ENCODE peak calls at places on chromosome 22, in five cellular contexts. S is A673, G is lung, A is cardiac muscle cell, P is IMR-90. V is an unnamed sample.

GRCh38 chr22:20750461-20751184 is 23.3 kb upstream of the SERPIND1 start:
- DNase-seq in G (peak; percentile 72), S (peak; percentile 48), P (peak; percentile 90), A (peak; percentile 84), V (no peak)

GRCh38 chr22:30241576-30242371 is 4.8 kb downstream of the LIF start:
- DNase-seq in S (no peak), G (no peak), P (peak; percentile 69), A (peak; percentile 59), V (no peak)

GRCh38 chr22:19930537-19931486 is 10.8 kb upstream of the COMT start:
- DNase-seq in S (no peak), G (no peak), P (peak; percentile 10), A (no peak), V (no peak)

GRCh38 chr22:44180706-44181032 is at the start of gene PARVG:
- DNase-seq in G (no peak), S (no peak), A (no peak), P (no peak), V (no peak)

GRCh38 chr22:46447906-46448669 is 89.3 kb downstream of the CELSR1 start:
- DNase-seq in P (no peak), G (no peak), S (no peak), A (no peak), V (no peak)

GRCh38 chr22:24444729-24445466 is 17.5 kb downstream of the ADORA2A start:
- DNase-seq in A (no peak), P (no peak), S (no peak), G (no peak), V (peak; percentile 78)

GRCh38 chr22:46303347-46303965 is 6.8 kb downstream of the GTSE1 start:
- DNase-seq in G (no peak), S (no peak), A (no peak), P (peak; percentile 65), V (no peak)

GRCh38 chr22:47023871-47024270 is 261.4 kb downstream of the TBC1D22A start:
- DNase-seq in P (no peak), S (no peak), A (no peak), G (no peak), V (no peak)

GRCh38 chr22:45626198-45626651 is 45.4 kb upstream of the ATXN10 start:
- DNase-seq in G (peak; percentile 46), S (no peak), A (no peak), P (no peak), V (no peak)

GRCh38 chr22:17590586-17590985 is 27.3 kb downstream of the SLC25A18 start:
- DNase-seq in G (no peak), A (no peak), P (no peak), S (no peak), V (peak; percentile 41)

GRCh38 chr22:42385691-42386090 is 46.5 kb downstream of the NFAM1 start:
- DNase-seq in P (no peak), S (no peak), G (no peak), A (no peak), V (no peak)

GRCh38 chr22:27719535-27720227 is 81.9 kb downstream of the MN1 start:
- DNase-seq in A (no peak), P (peak; percentile 16), G (no peak), S (no peak), V (peak; percentile 51)

GRCh38 chr22:24134090-24134846 is 47.0 kb upstream of the SUSD2 start:
- DNase-seq in A (no peak), S (no peak), P (no peak), G (no peak), V (no peak)

GRCh38 chr22:45478108-45478771 is 24.4 kb upstream of the FBLN1 start:
- DNase-seq in S (no peak), G (no peak), P (peak; percentile 96), A (peak; percentile 30), V (no peak)

GRCh38 chr22:47587861-47588582 is 825.6 kb downstream of the TBC1D22A start:
- DNase-seq in A (no peak), P (no peak), G (no peak), S (no peak), V (no peak)

GRCh38 chr22:23504522-23504921 is 75.6 kb downstream of the IGLL1 start:
- DNase-seq in A (peak; percentile 39), P (no peak), G (no peak), S (no peak), V (no peak)

GRCh38 chr22:29842740-29843139 is 4.7 kb upstream of the ASCC2 start:
- DNase-seq in A (peak; percentile 82), S (no peak), G (no peak), P (peak; percentile 91), V (no peak)

GRCh38 chr22:17268501-17269223 is 49.4 kb upstream of the ADA2 start:
- DNase-seq in P (no peak), G (no peak), S (peak; percentile 29), A (no peak), V (no peak)

GRCh38 chr22:46803031-46803880 is 40.8 kb downstream of the TBC1D22A start:
- DNase-seq in S (peak; percentile 49), P (no peak), G (peak; percentile 65), A (peak; percentile 41), V (peak; percentile 66)

GRCh38 chr22:19041403-19042074 is 80.7 kb downstream of the DGCR2 start:
- DNase-seq in A (no peak), P (no peak), G (no peak), S (no peak), V (no peak)

GRCh38 chr22:20510811-20511577 is 3.6 kb downstream of the MED15 start:
- DNase-seq in P (no peak), G (no peak), A (no peak), S (no peak), V (no peak)

GRCh38 chr22:46010951-46011626 is 34.1 kb upstream of the WNT7B start:
- DNase-seq in S (no peak), P (no peak), A (no peak), G (no peak), V (no peak)

GRCh38 chr22:22834783-22835182 is 52.8 kb upstream of the IGLL5 start:
- DNase-seq in P (no peak), S (no peak), G (no peak), A (no peak), V (no peak)

GRCh38 chr22:26546282-26546681 is 34.0 kb upstream of the TFIP11 start:
- DNase-seq in G (no peak), S (no peak), A (no peak), P (no peak), V (no peak)

GRCh38 chr22:43546186-43546585 is 134.4 kb downstream of the MPPED1 start:
- DNase-seq in P (no peak), G (no peak), A (no peak), S (no peak), V (no peak)

GRCh38 chr22:46546466-46547178 is 9.2 kb upstream of the CELSR1 start:
- DNase-seq in P (peak; percentile 23), G (peak; percentile 79), S (no peak), A (peak; percentile 86), V (no peak)

GRCh38 chr22:49303061-49303735 is 524.5 kb downstream of the BRD1 start:
- DNase-seq in S (no peak), P (no peak), G (no peak), A (no peak), V (no peak)
- H3K9me3 ChIP-seq in S (no peaks in the 10 kb centered on the region), P (peaks cover 65% of the 10 kb centered on the region), G (no peaks in the 10 kb centered on the region), A (no peaks in the 10 kb centered on the region), V (no peaks in the 10 kb centered on the region)

DNA sequence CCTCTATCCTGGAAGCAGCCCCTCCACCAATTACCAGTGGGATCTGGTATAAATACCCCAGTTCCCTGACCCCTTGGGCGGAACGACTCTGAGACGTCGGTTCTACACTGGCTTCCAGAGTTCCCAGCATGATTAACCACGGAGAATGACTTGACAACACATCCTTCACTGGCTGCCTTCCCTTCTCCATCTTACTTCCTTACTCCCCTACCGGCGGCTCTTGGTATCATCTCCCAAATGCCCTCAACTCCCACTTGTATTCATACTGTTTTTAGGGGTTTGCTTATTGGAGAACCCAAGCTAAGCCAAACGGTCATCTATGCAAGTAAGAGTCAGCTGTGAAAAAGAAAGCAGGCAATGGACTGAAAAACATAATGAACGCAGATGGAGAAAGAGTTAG is 56.1 kb downstream of the APOL3 start:
- DNase-seq in A (no peak), G (no peak), S (no peak), P (no peak), V (no peak)
- TF ChIP-seq CTCF in A (peak; percentile 8), G (no peak), S (no peak), P (no peak), V (no peak)

DNA sequence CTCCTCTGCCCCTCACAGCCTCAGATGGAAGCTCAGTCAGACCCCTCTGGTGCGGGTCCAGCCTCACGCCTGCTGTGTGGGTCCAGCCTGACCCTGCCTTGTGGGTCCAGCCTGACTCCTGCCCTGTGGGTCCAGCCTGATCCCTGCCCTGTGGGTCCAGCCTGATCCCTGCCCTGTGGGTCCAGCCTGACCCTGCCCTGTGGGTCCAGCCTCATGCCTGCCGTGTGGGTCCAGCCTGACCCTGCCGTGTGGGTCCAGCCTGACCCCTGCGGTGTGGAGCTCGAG is 445.3 kb downstream of the BRD1 start:
- DNase-seq in S (no peak), G (peak; percentile 11), P (no peak), A (no peak), V (no peak)
- H3K9me3 ChIP-seq in S (no peaks in the 10 kb centered on the region), G (no peaks in the 10 kb centered on the region), P (peaks cover 42% of the 10 kb centered on the region), A (no peaks in the 10 kb centered on the region), V (no peaks in the 10 kb centered on the region)

DNA sequence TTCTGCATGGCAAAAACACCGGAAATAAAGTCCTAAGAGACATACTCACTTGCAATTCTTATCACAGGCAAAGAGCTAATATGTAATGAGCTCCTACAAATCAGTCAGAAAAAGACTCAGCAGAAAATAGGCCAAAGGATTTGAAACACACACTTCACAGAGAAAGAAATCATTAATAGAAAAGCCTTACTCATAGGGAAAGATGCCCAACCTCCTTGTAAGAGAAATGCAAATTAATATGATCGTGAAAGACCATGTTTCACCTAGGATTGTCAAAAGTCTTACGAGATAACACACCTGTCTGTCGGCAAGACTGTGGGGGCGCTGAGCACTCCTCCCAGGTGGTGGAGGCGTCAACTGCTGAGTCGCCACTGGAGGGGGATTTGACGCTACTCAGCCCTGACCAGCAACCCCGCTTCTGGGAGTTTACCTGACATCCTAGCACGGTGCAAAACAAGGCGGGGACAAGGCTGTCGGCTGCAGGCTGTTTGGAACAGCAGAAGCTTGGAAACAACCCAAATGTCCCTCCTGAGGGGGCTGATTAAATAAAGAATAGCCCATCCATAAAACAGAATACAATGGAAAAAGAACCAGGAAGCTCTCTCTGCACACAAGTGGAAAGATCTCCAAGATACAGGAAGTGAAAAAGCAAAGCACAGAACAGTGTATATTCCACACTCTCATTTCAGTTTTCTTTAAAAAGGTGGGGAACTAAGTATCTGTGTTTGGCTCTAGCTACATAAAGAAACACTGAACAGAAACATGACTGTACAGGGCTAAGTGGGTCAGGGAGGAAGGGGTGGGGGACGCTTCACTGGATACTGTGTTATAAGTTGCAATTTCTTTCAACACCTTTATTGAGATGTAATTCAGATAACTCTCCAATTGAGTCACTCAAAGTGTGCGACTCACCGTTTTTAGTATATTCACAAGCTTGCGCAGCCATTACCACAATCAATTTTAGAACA is 11.5 kb downstream of the CSNK1E start:
- DNase-seq in S (peak; percentile 56), G (no peak), A (peak; percentile 68), P (peak; percentile 54), V (peak; percentile 60)
- TF ChIP-seq CTCF in S (no peak), G (no peak), A (no peak), P (no peak), V (peak; percentile 51)

GRCh38 chr22:50125029-50125428 is 35.2 kb downstream of the MOV10L1 start:
- DNase-seq in S (no peak), G (no peak), A (no peak), P (no peak), V (no peak)
- H3K9me3 ChIP-seq in S (no peaks in the 10 kb centered on the region), G (no peaks in the 10 kb centered on the region), A (no peaks in the 10 kb centered on the region), P (peaks cover 6% of the 10 kb centered on the region), V (peaks cover 4% of the 10 kb centered on the region)